ENCODE peak calls at places on chromosome 1, in five cellular contexts. G is RCC 7860, K is kidney glomerular epithelial cell, N is NCI-H69, W is NT2/D1. Z is an unnamed sample.

GRCh38 chr1:204443260-204443619 is 31.6 kb upstream of the PPP1R15B start:
- DNase-seq in G (no peak), K (no peak), N (peak; percentile 20), W (no peak), Z (peak; percentile 37)

GRCh38 chr1:179490611-179491010 is 85.1 kb downstream of the NPHS2 start:
- DNase-seq in G (no peak), K (no peak), N (no peak), W (no peak), Z (no peak)

GRCh38 chr1:92968138-92969032 is 7.1 kb upstream of the DIPK1A start:
- DNase-seq in G (no peak), K (peak; percentile 9), N (peak; percentile 9), W (no peak), Z (peak; percentile 30)

GRCh38 chr1:244887281-244887680 is 22.9 kb upstream of the HNRNPU start:
- DNase-seq in G (no peak), K (no peak), N (no peak), W (no peak), Z (peak; percentile 52)

GRCh38 chr1:114745351-114745750 is 12.4 kb downstream of the CSDE1 start:
- DNase-seq in G (no peak), K (no peak), N (no peak), W (no peak), Z (no peak)

GRCh38 chr1:103948526-103948925 is 198.8 kb downstream of the AMY1C start:
- DNase-seq in G (no peak), K (no peak), N (peak; percentile 30), W (no peak), Z (no peak)

GRCh38 chr1:8155528-8156186 is 129.5 kb upstream of the ERRFI1 start:
- DNase-seq in G (peak; percentile 49), K (peak; percentile 48), N (no peak), W (peak; percentile 70), Z (peak; percentile 55)

GRCh38 chr1:24914226-24915069 is 15.6 kb downstream of the RUNX3 start:
- DNase-seq in G (peak; percentile 46), K (peak; percentile 63), N (no peak), W (no peak), Z (no peak)

GRCh38 chr1:169390303-169390702 is 22.3 kb downstream of the BLZF1 start:
- DNase-seq in G (no peak), K (no peak), N (no peak), W (no peak), Z (no peak)

GRCh38 chr1:66540434-66541032 is 6.6 kb downstream of the SGIP1 start:
- DNase-seq in G (peak; percentile 54), K (peak; percentile 92), N (no peak), W (peak; percentile 44), Z (no peak)

GRCh38 chr1:154219511-154219910 is 1.2 kb upstream of the UBAP2L start:
- DNase-seq in G (no peak), K (peak; percentile 11), N (peak; percentile 42), W (no peak), Z (no peak)

GRCh38 chr1:16351449-16351993 is 759 bp downstream of the FBXO42 start:
- DNase-seq in G (no peak), K (no peak), N (peak; percentile 41), W (no peak), Z (no peak)

GRCh38 chr1:153626929-153627796 is at the start of gene S100A13:
- DNase-seq in G (peak; percentile 95), K (peak; percentile 95), N (peak; percentile 96), W (peak; percentile 99), Z (peak; percentile 94)

GRCh38 chr1:93574991-93575390 is 106.6 kb downstream of the BCAR3 start:
- DNase-seq in G (no peak), K (no peak), N (no peak), W (no peak), Z (no peak)

GRCh38 chr1:226763741-226764264 is 24.7 kb upstream of the ITPKB start:
- DNase-seq in G (peak; percentile 87), K (peak; percentile 49), N (peak; percentile 76), W (peak; percentile 92), Z (no peak)

GRCh38 chr1:226709942-226710341 is 29.1 kb downstream of the ITPKB start:
- DNase-seq in G (no peak), K (no peak), N (no peak), W (no peak), Z (no peak)

GRCh38 chr1:81574365-81574764 is 226.4 kb upstream of the ADGRL2 start:
- DNase-seq in G (no peak), K (no peak), N (no peak), W (no peak), Z (no peak)

GRCh38 chr1:17531682-17532487 is 7.6 kb upstream of the ARHGEF10L start:
- DNase-seq in G (no peak), K (no peak), N (no peak), W (no peak), Z (no peak)

GRCh38 chr1:211625040-211625439 is 46.1 kb upstream of the SLC30A1 start:
- DNase-seq in G (no peak), K (peak; percentile 16), N (peak; percentile 53), W (no peak), Z (peak; percentile 67)

GRCh38 chr1:35660581-35661473 is 19.5 kb upstream of the PSMB2 start:
- DNase-seq in G (no peak), K (peak; percentile 27), N (no peak), W (peak; percentile 66), Z (peak; percentile 49)

GRCh38 chr1:160068231-160068630 is 1.7 kb downstream of the KCNJ10 start:
- DNase-seq in G (no peak), K (no peak), N (no peak), W (no peak), Z (no peak)

GRCh38 chr1:21069549-21069948 is 107.1 kb downstream of the EIF4G3 start:
- DNase-seq in G (no peak), K (peak; percentile 34), N (no peak), W (no peak), Z (no peak)

GRCh38 chr1:230100932-230101331 is 33.9 kb downstream of the GALNT2 start:
- DNase-seq in G (no peak), K (no peak), N (no peak), W (no peak), Z (no peak)

GRCh38 chr1:98046031-98046641 is 125.3 kb upstream of the DPYD start:
- DNase-seq in G (no peak), K (no peak), N (no peak), W (no peak), Z (no peak)

GRCh38 chr1:231041705-231042261 is 1.7 kb upstream of the FAM89A start:
- DNase-seq in G (no peak), K (no peak), N (no peak), W (no peak), Z (no peak)

GRCh38 chr1:7366286-7366954 is 404.7 kb upstream of the VAMP3 start:
- DNase-seq in G (no peak), K (no peak), N (no peak), W (no peak), Z (no peak)

GRCh38 chr1:111203681-111204210 is 3.3 kb upstream of the DENND2D start:
- DNase-seq in G (no peak), K (no peak), N (peak; percentile 49), W (no peak), Z (peak; percentile 80)

GRCh38 chr1:9561429-9561828 is 22.2 kb downstream of the SLC25A33 start:
- DNase-seq in G (peak; percentile 64), K (peak; percentile 68), N (peak; percentile 83), W (no peak), Z (no peak)

GRCh38 chr1:192609110-192610079 is 26.6 kb upstream of the RGS13 start:
- DNase-seq in G (no peak), K (no peak), N (no peak), W (no peak), Z (no peak)

GRCh38 chr1:174999926-175000696 is at the start of gene CACYBP:
- DNase-seq in G (peak; percentile 8), K (peak; percentile 59), N (peak; percentile 77), W (peak; percentile 11), Z (no peak)